ENCODE peak calls at places on chromosomes 12 and 14, in six cellular contexts. G is GOT3; X is GM13977; J is neural crest cell; C is activated CD4-positive, alpha-beta T cell treated with anti-CD3 and anti-CD28 coated beads for 48 hours; V is NCI-H460. S is an unnamed sample.

GRCh38 chr14:103623883-103624482 is 5.0 kb upstream of the KLC1 start:
- DNase-seq in V (no peak), X (no peak), C (no peak), G (no peak), J (no peak), S (no peak)

GRCh38 chr12:80979251-80979650 is 41.5 kb upstream of the LIN7A start:
- DNase-seq in G (no peak), J (no peak), C (no peak), V (no peak), X (no peak), S (no peak)

GRCh38 chr12:78898416-78898815 is 33.8 kb downstream of the SYT1 start:
- DNase-seq in X (no peak), V (no peak), C (no peak), G (no peak), J (no peak), S (peak)

GRCh38 chr14:89858084-89858483 is 96.4 kb downstream of the EFCAB11 start:
- DNase-seq in V (no peak), J (no peak), C (no peak), X (no peak), G (no peak), S (no peak)

GRCh38 chr12:5796171-5797091 is 148.6 kb downstream of the ANO2 start:
- DNase-seq in C (peak), J (peak), V (no peak), X (peak), G (no peak), S (peak)

GRCh38 chr14:51822499-51822898 is 37.9 kb upstream of the GNG2 start:
- DNase-seq in C (no peak), V (no peak), J (no peak), X (no peak), G (no peak), S (no peak)

GRCh38 chr14:48035836-48036235 is 360.4 kb upstream of the MDGA2 start:
- DNase-seq in J (no peak), G (no peak), V (no peak), C (no peak), X (no peak), S (no peak)

GRCh38 chr14:96383445-96383844 is 8.5 kb upstream of the AK7 start:
- DNase-seq in V (no peak), J (no peak), X (no peak), C (no peak), G (no peak), S (no peak)

GRCh38 chr14:49508124-49508523 is 78.1 kb downstream of the RPS29 start:
- DNase-seq in X (no peak), V (no peak), C (no peak), G (no peak), J (no peak), S (no peak)

GRCh38 chr14:23573384-23573783 is 5.2 kb downstream of the JPH4 start:
- DNase-seq in J (no peak), C (no peak), G (no peak), X (no peak), V (no peak), S (no peak)

GRCh38 chr12:47561746-47562145 is 144.1 kb downstream of the RPAP3 start:
- DNase-seq in J (no peak), V (no peak), X (no peak), G (no peak), C (no peak), S (no peak)

GRCh38 chr12:53232641-53233538 is 881 bp upstream of the RARG start:
- DNase-seq in C (peak), X (no peak), G (no peak), V (no peak), J (no peak), S (no peak)

GRCh38 chr12:10113920-10114319 is 15.1 kb upstream of the CLEC1A start:
- DNase-seq in J (no peak), X (no peak), G (no peak), C (no peak), V (no peak), S (no peak)